ENCODE peak calls at places on chromosomes 12 and 14, in five cellular contexts. J is activated T-cell treated with anti-CD3 and anti-CD28 coated beads for 48 hours; P is WTC11; W is stimulated activated effector memory CD8-positive, alpha-beta T cell treated with anti-CD3 and anti-CD28 coated beads, Interleukin-12 subunit alpha, Interleukin-12 subunit beta, amount 100 ng/mL, for 72 hours; K is DMS 273 treated with DMSO at 0.1 percent for 48 hours. B is an unnamed sample.

GRCh38 chr14:71250791-71251190 is 343.5 kb downstream of the PCNX1 start:
- DNase-seq in J (no peak), P (no peak), W (no peak), K (no peak), B (no peak)

GRCh38 chr14:44812672-44813071 is 149.1 kb downstream of the KLHL28 start:
- DNase-seq in J (no peak), P (peak; percentile 11), W (no peak), K (no peak), B (no peak)

GRCh38 chr12:85424581-85425348 is 144.7 kb downstream of the ALX1 start:
- DNase-seq in J (no peak), P (peak; percentile 28), W (no peak), K (no peak), B (no peak)

GRCh38 chr14:73795974-73796373 is 55.7 kb upstream of the PTGR2 start:
- DNase-seq in J (no peak), P (no peak), W (no peak), K (no peak), B (no peak)

GRCh38 chr14:103529383-103530365 is 678 bp downstream of the TRMT61A start:
- DNase-seq in J (no peak), P (no peak), W (no peak), K (no peak), B (no peak)

GRCh38 chr12:118120579-118121363 is 15.2 kb upstream of the PEBP1 start:
- DNase-seq in J (peak; percentile 56), P (peak; percentile 81), W (peak; percentile 70), K (no peak), B (no peak)

GRCh38 chr12:64008596-64008995 is 164.1 kb downstream of the SRGAP1 start:
- DNase-seq in J (no peak), P (no peak), W (no peak), K (no peak), B (no peak)

GRCh38 chr12:128267651-128268347 is 829 bp downstream of the TMEM132C start:
- DNase-seq in J (no peak), P (no peak), W (no peak), K (no peak), B (no peak)

GRCh38 chr12:66190519-66191406 is 1.7 kb downstream of the IRAK3 start:
- DNase-seq in J (no peak), P (no peak), W (no peak), K (no peak), B (no peak)

GRCh38 chr14:106652494-106652893 is 1126.1 kb downstream of the TMEM121 start:
- DNase-seq in J (no peak), P (no peak), W (no peak), K (no peak), B (no peak)

GRCh38 chr14:39491134-39491541 is 58.9 kb upstream of the FBXO33 start:
- DNase-seq in J (no peak), P (no peak), W (no peak), K (peak; percentile 11), B (no peak)

GRCh38 chr14:81767266-81767987 is 233.8 kb upstream of the SEL1L start:
- DNase-seq in J (no peak), P (no peak), W (no peak), K (no peak), B (no peak)

GRCh38 chr14:87111741-87112140 is 881.2 kb downstream of the GALC start:
- DNase-seq in J (no peak), P (no peak), W (no peak), K (peak; percentile 68), B (no peak)

GRCh38 chr14:75566321-75566720 is 12.1 kb upstream of the FLVCR2 start:
- DNase-seq in J (peak; percentile 74), P (no peak), W (peak; percentile 80), K (no peak), B (no peak)

GRCh38 chr12:58530421-58531067 is 389.8 kb downstream of the LRIG3 start:
- DNase-seq in J (no peak), P (no peak), W (no peak), K (no peak), B (peak; percentile 48)

GRCh38 chr14:76073732-76074131 is 78.0 kb upstream of the GPATCH2L start:
- DNase-seq in J (no peak), P (no peak), W (no peak), K (no peak), B (no peak)

GRCh38 chr12:22321018-22321605 is 13.4 kb downstream of the ST8SIA1 start:
- DNase-seq in J (no peak), P (no peak), W (no peak), K (no peak), B (no peak)

GRCh38 chr12:131775904-131776889 is 52.0 kb upstream of the MMP17 start:
- DNase-seq in J (no peak), P (no peak), W (no peak), K (no peak), B (no peak)

GRCh38 chr12:124273630-124274029 is 21.3 kb upstream of the RFLNA start:
- DNase-seq in J (no peak), P (peak; percentile 66), W (no peak), K (peak; percentile 10), B (no peak)

GRCh38 chr14:99133563-99134332 is 138.2 kb downstream of the BCL11B start:
- DNase-seq in J (no peak), P (no peak), W (no peak), K (no peak), B (no peak)